ENCODE peak calls at places on chromosomes 16 and 17, in nine cellular contexts. H is OCI-LY7, L is HCT116, O is neural progenitor cell, J is MM.1S, E is hepatocyte, M is GM23248, F is PC-3, U is SK-N-SH. Y is an unnamed sample.

GRCh38 chr16:30131869-30132475 is 9.0 kb upstream of the MAPK3 start:
- DNase-seq in E (no peak), M (no peak), F (no peak), O (no peak), J (no peak), L (no peak), H (no peak), U (no peak), Y (no peak)

GRCh38 chr17:76682306-76682705 is 28.5 kb downstream of the MXRA7 start:
- DNase-seq in O (no peak), H (no peak), M (peak), J (no peak), E (no peak), U (no peak), F (no peak), L (no peak), Y (no peak)

GRCh38 chr17:18043491-18043890 is 4.3 kb downstream of the GID4 start:
- DNase-seq in O (no peak), J (no peak), E (peak), H (peak), L (peak), U (no peak), M (peak), F (peak), Y (peak)

GRCh38 chr17:491086-492014 is 138.7 kb upstream of the RPH3AL start:
- DNase-seq in O (peak), L (no peak), E (peak), M (peak), F (no peak), H (peak), U (peak), J (no peak), Y (peak)

GRCh38 chr16:31354394-31355291 is at the start of gene ITGAX:
- DNase-seq in L (no peak), O (no peak), J (no peak), U (peak), H (no peak), F (peak), E (peak), M (peak), Y (no peak)

GRCh38 chr17:78127888-78128615 is 503 bp downstream of the TMC6 start:
- DNase-seq in U (peak), H (peak), E (peak), J (no peak), O (peak), L (no peak), M (no peak), F (peak), Y (peak)

GRCh38 chr16:56319391-56319790 is 106.0 kb downstream of the AMFR start:
- DNase-seq in M (no peak), L (no peak), O (no peak), E (no peak), J (no peak), F (no peak), U (no peak), H (no peak), Y (no peak)

GRCh38 chr17:18280766-18281165 is 20.3 kb downstream of the MIEF2 start:
- DNase-seq in E (peak), J (no peak), H (no peak), L (no peak), O (no peak), F (no peak), U (no peak), M (peak), Y (no peak)

GRCh38 chr17:16438557-16439302 is 23.4 kb downstream of the TRPV2 start:
- DNase-seq in J (peak), L (peak), E (peak), U (peak), H (peak), O (peak), M (peak), F (peak), Y (peak)

GRCh38 chr17:1697681-1698080 is 12.5 kb downstream of the TLCD2 start:
- DNase-seq in O (no peak), E (no peak), F (no peak), L (no peak), M (no peak), J (no peak), H (no peak), U (no peak), Y (no peak)

GRCh38 chr16:46673320-46674013 is 15.5 kb downstream of the VPS35 start:
- DNase-seq in O (peak), F (peak), H (peak), L (peak), M (peak), J (peak), U (peak), E (peak), Y (peak)

GRCh38 chr17:77644981-77645380 is 313.5 kb upstream of the TNRC6C start:
- DNase-seq in L (no peak), O (peak), U (no peak), H (no peak), F (no peak), J (no peak), M (no peak), E (no peak), Y (peak)

GRCh38 chr17:68101992-68102758 is 66.6 kb downstream of the KPNA2 start:
- DNase-seq in U (peak), O (peak), E (peak), J (no peak), F (peak), H (peak), M (peak), L (no peak), Y (peak)

GRCh38 chr17:336110-337021 is 16.2 kb downstream of the RPH3AL start:
- DNase-seq in J (no peak), F (no peak), H (no peak), E (no peak), L (no peak), M (no peak), O (peak), U (peak), Y (no peak)

GRCh38 chr17:75557075-75557851 is 30.3 kb upstream of the MYO15B start:
- DNase-seq in U (peak), M (peak), F (peak), L (no peak), E (peak), H (no peak), O (no peak), J (no peak), Y (no peak)

GRCh38 chr16:14238756-14239155 is 167.6 kb downstream of the MRTFB start:
- DNase-seq in M (no peak), J (no peak), E (no peak), H (no peak), U (no peak), L (no peak), F (no peak), O (no peak), Y (no peak)

GRCh38 chr16:89764711-89765201 is 43.4 kb downstream of the ZNF276 start:
- DNase-seq in F (no peak), U (no peak), J (peak), L (no peak), E (no peak), H (peak), O (no peak), M (no peak), Y (no peak)

GRCh38 chr16:75012380-75013081 is 13.7 kb downstream of the ZNRF1 start:
- DNase-seq in F (no peak), H (no peak), E (no peak), L (no peak), J (no peak), O (no peak), U (no peak), M (no peak), Y (no peak)

GRCh38 chr17:1487939-1488825 is 4.3 kb downstream of the MYO1C start:
- DNase-seq in L (no peak), H (peak), M (peak), O (peak), J (peak), F (peak), U (peak), E (peak), Y (peak)

GRCh38 chr17:41962768-41963434 is 3.7 kb upstream of the CNP start:
- DNase-seq in J (peak), H (peak), M (peak), F (peak), L (peak), O (peak), E (peak), U (peak), Y (peak)

GRCh38 chr16:82011199-82011641 is at the start of gene SDR42E1:
- DNase-seq in M (no peak), E (no peak), L (peak), F (no peak), J (peak), O (no peak), U (no peak), H (peak), Y (peak)
- TF ChIP-seq EZH2phosphoT487 in M (no peak), E (no peak), L (no peak), F (no peak), J (no peak), O (no peak), U (no peak), H (no peak), Y (no peak)

DNA sequence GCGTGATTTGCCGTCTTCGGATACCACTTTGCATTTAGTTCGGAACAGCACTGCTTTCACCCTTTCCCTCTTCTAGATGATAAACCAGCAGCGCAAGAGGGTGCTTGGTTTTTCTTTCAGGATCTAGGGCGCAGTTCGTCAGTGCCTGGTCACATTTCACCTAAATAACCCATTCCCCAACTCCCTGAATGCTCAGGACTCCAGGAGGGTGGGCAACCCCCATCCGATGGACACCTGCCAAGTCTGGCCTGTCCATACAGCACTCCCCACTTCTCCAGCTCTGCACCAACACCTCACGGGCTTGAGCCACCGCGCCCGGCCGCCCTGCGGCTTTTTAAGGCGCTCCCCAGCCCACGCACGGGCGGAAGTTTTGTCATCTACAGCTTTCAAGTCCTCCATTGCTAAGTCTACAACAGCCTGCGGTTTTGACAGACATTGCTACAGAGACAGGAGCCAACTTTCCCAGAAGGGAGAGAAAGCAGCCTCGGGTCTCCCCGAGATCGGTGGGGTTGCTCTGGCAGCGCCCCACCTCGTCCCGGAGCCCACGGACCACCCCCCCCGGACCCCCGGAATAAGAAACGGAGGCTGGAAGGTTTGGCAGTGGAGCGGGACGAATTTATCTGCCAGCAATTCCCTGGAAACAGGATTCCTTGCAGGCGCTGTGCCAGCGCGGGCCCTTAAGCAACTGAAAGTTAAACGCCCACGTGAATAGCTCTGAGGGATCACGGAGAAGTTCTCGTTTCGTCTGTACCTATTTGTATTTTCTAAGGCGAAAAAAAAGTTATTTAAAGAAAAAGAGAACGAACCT is 38.6 kb upstream of the SLFN13 start:
- DNase-seq in O (no peak), J (peak), M (peak), H (no peak), L (no peak), E (peak), F (no peak), U (no peak), Y (peak)
- H2AFZ ChIP-seq in O (no peak), J (peak), M (peak), H (no peak), L (no peak), E (no peak), F (no peak), U (peak), Y (peak)

GRCh38 chr17:81733507-81734404 is 21.7 kb downstream of the SLC25A10 start:
- DNase-seq in M (peak), U (peak), F (peak), H (peak), E (peak), L (peak), J (peak), O (peak), Y (peak)
- H3K27ac ChIP-seq in M (no peak), U (no peak), F (peak), H (no peak), E (no peak), L (peak), J (no peak), O (no peak), Y (peak)

GRCh38 chr16:554640-555413 is 5.4 kb upstream of the PRR35 start:
- DNase-seq in J (no peak), M (peak), O (no peak), U (no peak), E (no peak), H (no peak), L (no peak), F (no peak), Y (no peak)
- TF ChIP-seq EZH2phosphoT487 in J (no peak), M (no peak), O (no peak), U (no peak), E (no peak), H (no peak), L (no peak), F (no peak), Y (no peak)

DNA sequence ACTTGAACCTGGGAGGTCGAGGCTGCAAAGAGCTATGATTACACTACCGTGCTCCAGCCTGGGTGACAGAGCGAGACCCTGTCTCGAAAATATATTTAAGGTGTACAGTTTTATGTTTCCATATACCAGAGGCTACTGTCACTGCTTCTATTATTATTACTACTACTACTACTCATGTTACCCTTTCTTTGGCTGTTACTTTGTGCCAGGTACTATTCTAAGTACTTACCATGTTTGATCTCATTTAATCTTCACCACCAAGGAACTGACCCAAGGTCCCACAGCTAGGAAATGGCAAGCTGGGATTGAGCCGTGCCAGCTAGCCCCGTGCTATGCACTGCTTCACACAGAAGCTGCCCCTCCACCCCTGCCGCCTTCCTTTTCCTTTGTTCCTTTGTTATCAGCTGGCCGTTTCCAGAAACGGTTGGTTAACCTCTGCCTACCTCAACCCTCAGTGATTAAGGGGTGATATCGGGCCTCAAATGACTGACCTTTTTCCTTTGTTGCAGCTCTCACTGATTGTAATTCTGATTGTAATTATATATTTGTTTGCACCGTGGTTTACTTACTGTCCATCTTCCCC is 78.4 kb downstream of the ABCC1 start:
- DNase-seq in E (no peak), U (no peak), L (no peak), M (no peak), O (peak), J (no peak), H (no peak), F (no peak), Y (no peak)
- H2AFZ ChIP-seq in E (no peak), U (no peak), L (no peak), M (no peak), O (no peak), J (no peak), H (no peak), F (peak), Y (no peak)

GRCh38 chr16:78464833-78465232 is 365.4 kb downstream of the WWOX start:
- DNase-seq in H (no peak), L (no peak), F (no peak), U (no peak), J (no peak), O (no peak), M (no peak), E (no peak), Y (no peak)
- H3K27ac ChIP-seq in H (no peak), L (no peak), F (no peak), U (no peak), J (no peak), O (no peak), M (no peak), E (no peak), Y (no peak)

GRCh38 chr16:72565137-72565536 is 393.2 kb upstream of the PMFBP1 start:
- DNase-seq in O (no peak), M (no peak), U (no peak), E (no peak), H (no peak), L (no peak), F (no peak), J (no peak), Y (no peak)

GRCh38 chr16:72566174-72566573 is 394.2 kb upstream of the PMFBP1 start:
- DNase-seq in H (no peak), J (no peak), L (no peak), E (no peak), O (no peak), U (no peak), F (no peak), M (no peak), Y (no peak)

GRCh38 chr16:72569677-72570076 is 397.7 kb upstream of the PMFBP1 start:
- DNase-seq in E (no peak), F (no peak), J (no peak), L (no peak), U (no peak), O (no peak), M (no peak), H (no peak), Y (peak)

GRCh38 chr16:72568502-72568901 is 396.5 kb upstream of the PMFBP1 start:
- DNase-seq in J (no peak), H (no peak), F (no peak), L (no peak), O (peak), M (no peak), E (no peak), U (no peak), Y (no peak)
- TF ChIP-seq EZH2phosphoT487 in J (no peak), H (no peak), F (no peak), L (no peak), O (no peak), M (no peak), E (no peak), U (no peak), Y (no peak)

GRCh38 chr17:50051606-50052005 is 4.3 kb upstream of the ITGA3 start:
- DNase-seq in M (peak), L (no peak), E (no peak), U (no peak), F (peak), J (no peak), H (no peak), O (no peak), Y (no peak)
- H2AFZ ChIP-seq in M (no peak), L (no peak), E (no peak), U (no peak), F (no peak), J (no peak), H (peak), O (no peak), Y (peak)

DNA sequence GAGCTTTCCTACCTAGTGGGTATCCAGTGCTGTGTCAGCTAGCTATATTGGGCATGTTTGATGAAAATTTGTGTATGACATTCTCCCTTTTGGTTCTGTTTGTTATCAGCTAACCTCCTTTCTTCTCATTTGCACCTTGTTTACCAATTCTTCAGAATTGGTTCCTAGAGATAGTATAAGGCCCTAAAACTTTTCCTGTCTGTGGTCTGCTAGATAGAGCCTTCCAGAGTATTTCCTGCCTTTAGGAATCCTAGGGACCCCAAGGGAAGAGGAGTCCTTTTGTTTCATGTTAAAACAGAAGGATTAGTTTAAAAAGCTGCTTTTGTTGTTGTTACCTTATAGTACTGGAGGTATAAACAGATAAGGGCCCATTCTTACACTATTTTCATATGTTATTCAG is 11.5 kb downstream of the MAP3K3 start:
- DNase-seq in O (no peak), H (no peak), U (no peak), F (no peak), M (no peak), J (no peak), L (no peak), E (no peak), Y (peak)
- H3K27ac ChIP-seq in O (peak), H (no peak), U (no peak), F (no peak), M (no peak), J (no peak), L (no peak), E (no peak), Y (peak)

DNA sequence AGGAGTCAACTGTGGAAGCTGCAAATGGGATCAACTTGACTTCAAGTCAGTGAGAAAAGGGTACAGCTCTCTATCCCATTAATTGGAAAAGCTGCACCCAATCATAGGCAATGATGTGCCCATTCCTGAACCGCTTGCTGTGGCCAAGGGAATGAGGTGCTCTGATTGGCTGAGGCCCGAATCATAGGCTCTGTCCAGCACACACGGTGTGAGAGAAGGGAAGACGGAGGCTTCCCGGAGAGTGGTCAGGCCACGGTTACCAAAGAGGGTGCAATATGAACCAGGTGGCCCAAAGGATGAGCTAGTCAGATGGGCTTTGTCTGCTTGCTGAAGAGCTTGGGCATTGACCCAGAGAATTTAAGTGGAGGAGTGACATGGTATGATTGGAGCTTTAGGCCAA is 353.3 kb downstream of the CPPED1 start:
- DNase-seq in M (no peak), O (no peak), J (no peak), U (no peak), E (no peak), L (no peak), F (no peak), H (no peak), Y (no peak)
- TF ChIP-seq EZH2phosphoT487 in M (no peak), O (no peak), J (no peak), U (no peak), E (no peak), L (no peak), F (no peak), H (no peak), Y (no peak)

Y was measured in GM23338.